ENCODE peak calls at places on chromosomes 13 and 19, in seven cellular contexts. M, J, U, I, T, E and K are unnamed samples.

GRCh38 chr13:45678282-45678681 is 23.8 kb upstream of the CBY2 start:
- DNase-seq in M (no peak), U (no peak), E (no peak), T (no peak), I (no peak), J (no peak), K (no peak)

GRCh38 chr19:51002542-51003311 is 1.3 kb upstream of the KLK8 start:
- DNase-seq in I (no peak), E (no peak), J (peak; percentile 9), M (peak; percentile 74), T (no peak), U (peak; percentile 97), K (no peak)

GRCh38 chr13:39603424-39603947 is 493 bp upstream of the LHFPL6 start:
- DNase-seq in T (no peak), E (no peak), I (no peak), U (peak; percentile 26), M (no peak), J (peak; percentile 29), K (no peak)

GRCh38 chr19:49243129-49243528 is 81.9 kb downstream of the SLC6A16 start:
- DNase-seq in E (no peak), I (no peak), M (no peak), U (no peak), J (no peak), T (no peak), K (no peak)

GRCh38 chr13:50152655-50153309 is 137.5 kb downstream of the KCNRG start:
- DNase-seq in J (no peak), T (no peak), U (no peak), I (no peak), E (no peak), M (no peak), K (no peak)

GRCh38 chr13:35953537-35954206 is 177.5 kb downstream of the DCLK1 start:
- DNase-seq in E (no peak), I (no peak), U (peak; percentile 53), M (no peak), J (peak; percentile 64), T (peak; percentile 97), K (peak; percentile 95)

GRCh38 chr19:43806848-43807247 is 4.6 kb upstream of the LYPD5 start:
- DNase-seq in U (no peak), J (no peak), T (no peak), M (no peak), I (no peak), E (no peak), K (no peak)

GRCh38 chr19:36547001-36547732 is 19.1 kb upstream of the ZNF260 start:
- DNase-seq in J (peak; percentile 20), U (no peak), M (no peak), T (no peak), E (no peak), I (no peak), K (no peak)

GRCh38 chr13:94712812-94713555 is 639 bp upstream of the SOX21 start:
- DNase-seq in E (no peak), M (no peak), I (peak; percentile 76), U (peak; percentile 59), T (peak; percentile 11), J (peak; percentile 9), K (peak; percentile 26)

GRCh38 chr19:40413291-40413994 is at the start of gene PRX:
- DNase-seq in J (no peak), U (peak; percentile 88), E (no peak), T (no peak), I (peak; percentile 33), M (no peak), K (no peak)

GRCh38 chr13:24183741-24184182 is 23.2 kb downstream of the SPATA13 start:
- DNase-seq in M (no peak), T (no peak), I (no peak), E (no peak), J (no peak), U (no peak), K (no peak)

GRCh38 chr13:45196091-45196490 is 4.8 kb downstream of the KCTD4 start:
- DNase-seq in J (no peak), E (no peak), U (no peak), I (no peak), T (no peak), M (no peak), K (no peak)

GRCh38 chr13:51298812-51299211 is 40.7 kb upstream of the SERPINE3 start:
- DNase-seq in I (no peak), U (no peak), E (no peak), M (no peak), J (no peak), T (no peak), K (no peak)

GRCh38 chr19:42497492-42498226 is 30.6 kb downstream of the CEACAM1 start:
- DNase-seq in I (no peak), E (no peak), T (no peak), U (no peak), M (no peak), J (no peak), K (no peak)

GRCh38 chr19:58396691-58397532 is 1.5 kb downstream of the RNF225 start:
- DNase-seq in E (peak; percentile 43), I (no peak), J (no peak), M (no peak), T (no peak), U (peak; percentile 34), K (no peak)

GRCh38 chr19:49104229-49104864 is 9.8 kb upstream of the LIN7B start:
- DNase-seq in M (no peak), I (peak; percentile 71), J (no peak), T (no peak), U (no peak), E (no peak), K (no peak)

GRCh38 chr13:61045197-61045596 is 370.5 kb downstream of the PCDH20 start:
- DNase-seq in U (no peak), E (no peak), I (no peak), T (no peak), J (no peak), M (no peak), K (no peak)

GRCh38 chr19:9116547-9116946 is 984 bp upstream of the OR7G1 start:
- DNase-seq in T (no peak), E (no peak), M (no peak), U (no peak), I (no peak), J (no peak), K (no peak)

GRCh38 chr13:22187329-22187728 is 516.5 kb downstream of the FGF9 start:
- DNase-seq in J (no peak), E (no peak), T (no peak), M (no peak), I (no peak), U (no peak), K (no peak)

GRCh38 chr19:34480971-34481821 is at the start of gene WTIP:
- DNase-seq in M (no peak), T (peak; percentile 80), U (peak; percentile 87), J (peak; percentile 58), I (peak; percentile 85), E (no peak), K (peak; percentile 76)

GRCh38 chr13:48648446-48648845 is 5.3 kb upstream of the CYSLTR2 start:
- DNase-seq in J (no peak), T (no peak), E (no peak), I (no peak), M (no peak), U (no peak), K (no peak)

GRCh38 chr13:48646791-48647190 is 6.9 kb upstream of the CYSLTR2 start:
- DNase-seq in E (no peak), U (peak; percentile 11), J (no peak), M (no peak), I (peak; percentile 45), T (no peak), K (no peak)

GRCh38 chr13:48644951-48645350 is 8.8 kb upstream of the CYSLTR2 start:
- DNase-seq in E (no peak), T (no peak), I (no peak), U (no peak), M (no peak), J (no peak), K (no peak)

GRCh38 chr13:48645845-48646244 is 7.9 kb upstream of the CYSLTR2 start:
- DNase-seq in M (no peak), T (no peak), E (no peak), J (no peak), I (no peak), U (no peak), K (no peak)

DNA sequence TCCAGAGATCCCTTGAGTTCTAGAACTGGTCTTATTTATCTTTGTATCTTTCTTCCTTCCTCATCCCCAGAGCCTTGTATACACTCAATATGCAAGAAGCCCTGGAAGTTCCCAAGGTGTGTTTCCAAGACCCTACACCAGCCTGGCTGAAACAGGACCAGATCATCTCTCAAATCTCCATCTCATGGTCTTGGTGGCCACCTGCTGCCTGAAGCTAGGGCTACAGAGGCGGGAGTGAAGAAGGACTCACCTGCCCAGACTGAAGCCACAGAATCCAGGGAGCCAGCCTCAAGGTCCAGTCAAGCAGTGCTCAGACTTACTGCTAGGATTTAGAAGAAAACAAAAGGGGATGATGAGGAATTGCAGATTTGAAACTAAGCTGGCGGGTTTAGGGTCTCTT is 6.1 kb upstream of the CYSLTR2 start:
- DNase-seq in I (no peak), E (no peak), J (no peak), T (no peak), U (no peak), M (no peak), K (no peak)
- TF ChIP-seq CTCF in I (no peak), E (no peak), J (no peak), T (no peak), U (no peak), M (no peak), K (no peak)

GRCh38 chr13:104534847-104535246 is 1468.6 kb upstream of the SLC10A2 start:
- DNase-seq in J (peak; percentile 3), U (peak; percentile 59), I (no peak), M (no peak), T (no peak), E (no peak), K (no peak)
- TF ChIP-seq CTCF in J (no peak), U (peak; percentile 38), I (no peak), M (no peak), T (no peak), E (no peak), K (no peak)

GRCh38 chr19:29271341-29271740 is 58.4 kb upstream of the UQCRFS1 start:
- DNase-seq in T (no peak), I (no peak), M (no peak), U (no peak), J (no peak), E (no peak), K (no peak)
- TF ChIP-seq CTCF in T (no peak), I (no peak), M (no peak), U (no peak), J (no peak), E (no peak), K (no peak)

DNA sequence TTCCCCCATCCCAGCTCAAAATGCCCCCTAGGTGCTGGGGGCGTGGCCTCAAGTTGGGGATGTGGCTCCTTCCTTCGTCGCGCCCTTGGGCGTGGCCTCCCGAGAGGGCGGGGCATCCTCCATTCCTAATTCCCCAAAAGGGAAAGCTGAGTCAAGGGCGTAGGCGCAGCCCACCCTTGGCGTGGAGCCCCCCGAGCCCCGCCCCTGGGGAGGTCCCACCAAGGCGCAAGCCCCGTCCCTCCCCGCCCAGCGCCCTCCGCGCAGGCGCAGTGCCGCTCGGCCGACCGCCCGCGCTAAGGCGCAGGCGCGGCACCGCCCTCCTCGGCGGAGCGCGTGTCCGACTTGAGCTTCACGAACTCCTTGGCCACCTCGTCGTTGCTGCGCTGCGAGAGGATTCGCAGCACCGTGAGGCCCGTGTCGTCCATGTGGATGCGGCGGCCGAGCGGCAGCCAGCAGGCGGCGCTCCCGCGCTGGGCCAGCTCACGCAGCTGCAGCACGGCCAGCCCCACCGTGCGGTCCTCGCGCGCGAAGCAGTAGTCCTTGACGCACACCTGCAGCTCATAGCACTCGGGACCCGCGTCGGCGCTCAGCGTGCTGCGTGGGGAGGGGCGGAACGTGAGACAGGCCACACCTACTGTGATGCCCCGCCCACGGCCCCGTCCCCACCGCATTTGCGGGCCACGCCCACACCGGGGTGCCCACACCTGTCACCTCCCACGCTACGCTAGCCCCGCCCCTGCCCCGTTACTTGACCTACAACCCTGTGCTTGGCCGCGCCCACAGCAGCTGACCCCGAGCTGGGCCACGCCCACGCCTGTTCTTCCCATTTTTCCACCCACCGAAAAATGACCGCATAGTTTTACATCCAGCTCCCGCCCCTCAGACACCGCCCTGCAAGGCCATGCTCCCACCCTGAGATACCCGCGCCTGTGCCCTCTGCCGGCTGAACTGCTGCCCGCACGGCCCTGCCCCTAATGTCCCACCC is 50.6 kb downstream of the COLGALT1 start:
- DNase-seq in E (peak; percentile 69), T (peak; percentile 5), I (peak; percentile 93), U (peak; percentile 95), M (peak; percentile 58), J (peak; percentile 65), K (no peak)
- TF ChIP-seq CTCF in E (peak; percentile 57), T (peak; percentile 31), I (peak; percentile 33), U (peak; percentile 50), M (no peak), J (peak; percentile 38), K (peak; percentile 48)